ENCODE peak calls at places on chromosomes 12 and 14, in ten cellular contexts. X is uterus, B is MM.1S, T is neural progenitor cell, L is adrenal gland, M is HepG2, N is endodermal cell, I is esophagus squamous epithelium, C is cardiac muscle cell, S is endothelial cell of umbilical vein. D is an unnamed sample. For H3K36me3 and H3K9me3, the result is how much of the 10 kb centered on the place peaks cover.

GRCh38 chr14:92487513-92488133 is 26.0 kb upstream of the RIN3 start:
- DNase-seq in L (no peak), I (no peak), B (no peak), N (peak), M (no peak), T (no peak), C (no peak), X (no peak), S (no peak), D (no peak)

GRCh38 chr12:59578239-59578638 is 17.6 kb upstream of the SLC16A7 start:
- DNase-seq in X (no peak), N (no peak), T (no peak), I (no peak), L (no peak), B (no peak), M (no peak), S (no peak), C (no peak), D (no peak)

GRCh38 chr12:1911598-1912575 is 6.6 kb downstream of the CACNA2D4 start:
- DNase-seq in I (no peak), N (peak), B (no peak), X (no peak), L (no peak), M (no peak), T (no peak), C (no peak), S (no peak), D (no peak)

GRCh38 chr12:26252946-26253345 is 57.6 kb downstream of the SSPN start:
- DNase-seq in N (no peak), I (no peak), X (no peak), B (no peak), L (no peak), S (no peak), C (no peak), T (no peak), M (no peak), D (no peak)

GRCh38 chr14:31993521-31993941 is 83.6 kb upstream of the ARHGAP5 start:
- DNase-seq in M (no peak), N (no peak), T (no peak), X (no peak), L (no peak), I (no peak), C (peak), S (no peak), B (no peak), D (no peak)

GRCh38 chr14:99554184-99554583 is 49.8 kb downstream of the CCDC85C start:
- DNase-seq in C (no peak), T (no peak), N (no peak), M (no peak), B (no peak), S (no peak), I (no peak), L (peak), X (no peak), D (no peak)

GRCh38 chr12:25718081-25718731 is 165.1 kb upstream of the LMNTD1 start:
- DNase-seq in S (no peak), T (no peak), I (no peak), C (no peak), X (no peak), M (no peak), B (no peak), L (no peak), N (peak), D (no peak)

GRCh38 chr12:120529641-120530314 is 820 bp upstream of the COQ5 start:
- DNase-seq in X (no peak), B (peak), S (peak), T (peak), C (peak), M (peak), L (no peak), N (peak), I (no peak), D (no peak)

GRCh38 chr12:25767613-25768012 is 190.9 kb upstream of the RASSF8 start:
- DNase-seq in T (no peak), B (no peak), X (no peak), C (no peak), N (no peak), I (no peak), S (no peak), L (no peak), M (no peak), D (no peak)

GRCh38 chr12:49098035-49098451 is 3.4 kb upstream of the DHH start:
- DNase-seq in T (peak), M (peak), C (peak), N (peak), I (no peak), S (peak), B (peak), X (no peak), L (peak), D (peak)

GRCh38 chr12:119803391-119803791 is 73.7 kb downstream of the CIT start:
- DNase-seq in B (no peak), N (peak), I (no peak), C (peak), L (peak), T (peak), X (no peak), M (no peak), S (no peak), D (no peak)

GRCh38 chr12:6420364-6420763 is 24.4 kb upstream of the CD27 start:
- DNase-seq in X (no peak), T (no peak), C (no peak), I (no peak), B (no peak), N (no peak), L (no peak), M (no peak), S (no peak), D (no peak)

GRCh38 chr12:43029971-43030370 is 440.4 kb upstream of the PRICKLE1 start:
- DNase-seq in B (no peak), L (no peak), S (peak), X (no peak), M (no peak), C (no peak), N (no peak), T (no peak), I (no peak), D (no peak)

GRCh38 chr12:106870116-106870515 is 85.6 kb upstream of the TMEM263 start:
- DNase-seq in C (no peak), X (no peak), L (no peak), M (no peak), T (no peak), N (no peak), I (no peak), B (no peak), S (peak), D (no peak)

GRCh38 chr14:26008290-26008689 is 589.5 kb downstream of the NOVA1 start:
- DNase-seq in X (no peak), I (no peak), B (no peak), S (peak), M (no peak), T (peak), N (peak), C (peak), L (no peak), D (no peak)

GRCh38 chr14:55661029-55661428 is 81.0 kb downstream of the KTN1 start:
- DNase-seq in X (no peak), I (no peak), M (no peak), C (no peak), N (no peak), T (no peak), L (no peak), S (no peak), B (no peak), D (no peak)

GRCh38 chr14:55665067-55665700 is 85.2 kb downstream of the KTN1 start:
- DNase-seq in X (no peak), M (no peak), S (no peak), N (no peak), I (no peak), B (no peak), T (no peak), C (no peak), L (no peak), D (no peak)

GRCh38 chr14:55662757-55663156 is 82.8 kb downstream of the KTN1 start:
- DNase-seq in T (no peak), I (no peak), B (no peak), C (peak), N (no peak), S (no peak), M (no peak), L (no peak), X (no peak), D (no peak)
- H3K36me3 ChIP-seq in T (under half), I (half or more), B (under half), C (under half), N (half or more), S (under half), M (under half), L (under half), X (under half), D (under half)

GRCh38 chr12:46050805-46051204 is 60.4 kb upstream of the SCAF11 start:
- DNase-seq in M (no peak), T (no peak), N (no peak), L (no peak), B (no peak), X (no peak), I (no peak), S (no peak), C (no peak), D (no peak)

GRCh38 chr12:46043972-46044520 is 53.7 kb upstream of the SCAF11 start:
- DNase-seq in X (no peak), T (no peak), I (no peak), S (no peak), C (no peak), M (no peak), N (peak), L (no peak), B (no peak), D (no peak)

GRCh38 chr12:46046436-46046835 is 56.1 kb upstream of the SCAF11 start:
- DNase-seq in C (no peak), I (no peak), B (no peak), S (no peak), T (no peak), X (no peak), N (no peak), M (no peak), L (no peak), D (no peak)

DNA sequence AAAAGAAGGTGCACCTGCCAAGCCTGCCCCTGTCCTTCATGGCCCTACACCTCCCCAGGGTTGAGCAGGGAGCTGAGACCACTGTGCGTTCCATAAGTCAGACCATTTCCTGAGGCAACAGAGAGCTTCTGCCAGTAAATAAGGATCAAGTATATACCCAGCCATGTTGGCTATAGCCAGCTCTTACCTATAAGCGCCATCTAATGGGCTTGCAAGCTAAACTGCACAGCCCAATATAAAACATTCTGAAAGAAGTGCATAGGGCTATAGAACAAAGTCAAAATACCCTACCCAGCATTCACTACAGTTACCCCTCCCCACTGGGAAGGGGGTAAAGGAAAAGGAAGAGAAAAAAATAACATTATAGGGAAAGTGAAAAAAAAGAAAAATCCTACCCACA is 59.3 kb upstream of the SCAF11 start:
- DNase-seq in C (no peak), X (no peak), S (no peak), I (no peak), T (no peak), B (no peak), L (no peak), N (peak), M (no peak), D (no peak)
- H3K9me3 ChIP-seq in C (under half), X (under half), S (under half), I (under half), T (under half), B (under half), L (under half), N (under half), M (under half), D (under half)

DNA sequence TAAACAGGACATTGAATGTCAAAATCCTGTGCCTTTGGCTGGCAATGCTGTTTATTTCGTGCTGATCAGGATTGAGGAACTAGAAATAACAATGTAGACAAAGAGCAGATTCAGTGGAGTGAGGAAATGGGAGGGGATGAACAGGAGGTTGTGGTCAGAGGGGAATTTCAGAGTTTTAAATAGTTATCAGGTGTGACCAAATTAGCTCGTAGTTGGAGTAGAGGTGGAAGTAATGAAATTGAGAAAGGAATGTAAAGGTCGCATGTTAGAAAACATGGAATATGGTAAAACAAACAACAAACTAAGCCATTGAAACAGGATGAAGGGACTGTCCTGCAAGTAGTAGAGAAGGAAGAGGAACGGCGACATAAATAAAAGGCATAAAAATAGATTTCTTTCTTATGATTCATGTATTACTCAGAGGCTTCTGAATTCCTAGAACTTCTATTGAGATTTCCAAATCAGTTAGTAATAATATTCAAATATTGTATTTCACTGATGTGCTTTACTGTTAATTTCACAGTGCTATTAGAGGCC is 9.5 kb upstream of the SAV1 start:
- DNase-seq in C (no peak), X (no peak), B (no peak), T (no peak), L (no peak), I (no peak), S (peak), N (no peak), M (peak), D (no peak)
- H3K27ac ChIP-seq in C (no peak), X (no peak), B (no peak), T (no peak), L (peak), I (peak), S (peak), N (no peak), M (no peak), D (no peak)

GRCh38 chr12:123614531-123614930 is 12.6 kb downstream of the DDX55 start:
- DNase-seq in N (no peak), M (no peak), S (no peak), C (no peak), X (no peak), B (no peak), I (no peak), L (peak), T (no peak), D (no peak)

GRCh38 chr12:123614110-123614509 is 12.2 kb downstream of the DDX55 start:
- DNase-seq in I (no peak), S (no peak), B (no peak), X (no peak), N (no peak), M (no peak), C (no peak), L (no peak), T (no peak), D (no peak)

GRCh38 chr12:123617580-123617979 is 15.7 kb downstream of the DDX55 start:
- DNase-seq in S (no peak), L (no peak), M (no peak), T (no peak), C (no peak), B (no peak), N (no peak), X (no peak), I (no peak), D (no peak)

GRCh38 chr12:123621101-123621500 is 12.4 kb downstream of the EIF2B1 start:
- DNase-seq in T (no peak), L (no peak), N (no peak), C (no peak), X (no peak), I (no peak), S (no peak), M (no peak), B (no peak), D (no peak)

GRCh38 chr12:123617144-123617543 is 15.2 kb downstream of the DDX55 start:
- DNase-seq in C (no peak), X (no peak), M (no peak), T (no peak), I (no peak), B (no peak), L (no peak), S (no peak), N (no peak), D (no peak)
- H3K36me3 ChIP-seq in C (half or more), X (under half), M (half or more), T (under half), I (half or more), B (under half), L (under half), S (under half), N (half or more), D (half or more)

DNA sequence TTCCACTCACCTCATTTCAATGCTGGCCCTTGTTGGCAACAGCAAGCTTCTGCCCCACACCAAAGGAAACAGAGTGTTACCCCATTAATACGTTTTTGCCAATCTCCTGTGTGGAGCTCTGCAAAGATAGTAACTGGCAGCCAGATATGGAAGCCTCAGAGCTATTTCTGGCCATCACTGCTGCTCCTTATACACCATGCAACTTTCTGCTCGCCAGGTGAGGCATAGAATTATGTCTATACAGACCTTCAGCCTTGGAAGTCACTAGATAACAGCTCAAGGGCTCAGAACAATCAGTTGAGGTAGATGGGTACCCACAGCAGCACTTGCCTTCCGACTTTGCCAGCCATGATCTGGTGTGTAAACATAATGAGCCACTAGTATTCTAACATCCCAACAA is 214.8 kb upstream of the ALG10B start:
- DNase-seq in M (no peak), S (no peak), T (no peak), I (no peak), C (no peak), X (no peak), N (no peak), L (no peak), B (no peak), D (no peak)
- H3K9me3 ChIP-seq in M (under half), S (under half), T (under half), I (under half), C (under half), X (under half), N (half or more), L (under half), B (under half), D (under half)

D was measured in effector memory CD4-positive, alpha-beta T cell.